ENCODE peak calls at places on chromosomes 2 and 18, in four cellular contexts. U is H1, X is SK-N-SH, Y is K562. A is an unnamed sample.

GRCh38 chr2:71613566-71613952 is 160.2 kb downstream of the DYSF start:
- DNase-seq in U (no peak), X (peak; percentile 12), Y (no peak), A (no peak)

GRCh38 chr18:56298935-56299334 is 339.5 kb downstream of the TXNL1 start:
- DNase-seq in U (no peak), X (no peak), Y (no peak), A (no peak)

GRCh38 chr2:159905901-159906300 is 107.9 kb upstream of the CD302 start:
- DNase-seq in U (no peak), X (no peak), Y (no peak), A (no peak)

GRCh38 chr2:16767789-16768188 is 102.2 kb upstream of the CYRIA start:
- DNase-seq in U (no peak), X (no peak), Y (peak; percentile 32), A (no peak)

GRCh38 chr2:128642801-128643200 is 324.1 kb upstream of the HS6ST1 start:
- DNase-seq in U (no peak), X (no peak), Y (no peak), A (no peak)

GRCh38 chr2:28286678-28287077 is 106.0 kb upstream of the FOSL2 start:
- DNase-seq in U (no peak), X (no peak), Y (no peak), A (no peak)

GRCh38 chr2:105812180-105813044 is 67.7 kb downstream of the NCK2 start:
- DNase-seq in U (no peak), X (peak; percentile 44), Y (peak; percentile 41), A (no peak)

GRCh38 chr2:175371378-175371777 is 189.9 kb upstream of the ATP5MC3 start:
- DNase-seq in U (no peak), X (no peak), Y (no peak), A (no peak)

GRCh38 chr2:240249423-240250149 is 109.1 kb upstream of the OTOS start:
- DNase-seq in U (no peak), X (peak; percentile 16), Y (peak; percentile 54), A (no peak)

GRCh38 chr2:227191367-227191766 is 26.9 kb downstream of the COL4A3 start:
- DNase-seq in U (peak; percentile 21), X (no peak), Y (no peak), A (no peak)

GRCh38 chr2:223270538-223270937 is 218.5 kb downstream of the KCNE4 start:
- DNase-seq in U (no peak), X (no peak), Y (no peak), A (no peak)

GRCh38 chr18:7663305-7664023 is 96.3 kb downstream of the PTPRM start:
- DNase-seq in U (no peak), X (no peak), Y (no peak), A (no peak)

GRCh38 chr2:179875864-179876263 is 14.5 kb upstream of the ZNF385B start:
- DNase-seq in U (no peak), X (no peak), Y (no peak), A (no peak)

GRCh38 chr18:59461171-59461570 is 102.1 kb upstream of the LMAN1 start:
- DNase-seq in U (no peak), X (no peak), Y (no peak), A (no peak)

GRCh38 chr18:34709631-34710429 is at the start of gene DTNA:
- DNase-seq in U (no peak), X (peak; percentile 18), Y (no peak), A (no peak)

GRCh38 chr2:170873035-170873692 is 55.9 kb upstream of the GORASP2 start:
- DNase-seq in U (peak; percentile 44), X (peak; percentile 81), Y (peak; percentile 86), A (peak; percentile 66)

GRCh38 chr18:70468861-70469570 is 180.2 kb downstream of the SOCS6 start:
- DNase-seq in U (no peak), X (no peak), Y (no peak), A (no peak)

GRCh38 chr2:128602038-128602698 is 283.5 kb upstream of the HS6ST1 start:
- DNase-seq in U (no peak), X (no peak), Y (no peak), A (no peak)

GRCh38 chr2:99819766-99820165 is 322.6 kb downstream of the AFF3 start:
- DNase-seq in U (no peak), X (peak; percentile 30), Y (no peak), A (no peak)

GRCh38 chr2:2825516-2826208 is 494.6 kb upstream of the MYT1L start:
- DNase-seq in U (no peak), X (peak; percentile 23), Y (no peak), A (no peak)

GRCh38 chr2:232522014-232522854 is 2.0 kb downstream of the PRSS56 start:
- DNase-seq in U (no peak), X (peak; percentile 96), Y (peak; percentile 80), A (peak; percentile 92)

GRCh38 chr2:73891276-73891901 is 1.4 kb upstream of the ACTG2 start:
- DNase-seq in U (no peak), X (no peak), Y (no peak), A (no peak)

GRCh38 chr2:136141510-136142154 is 23.7 kb upstream of the CXCR4 start:
- DNase-seq in U (no peak), X (peak; percentile 74), Y (no peak), A (no peak)
- TF ChIP-seq TAF1 in U (no peak), X (no peak), Y (no peak), A (no peak)

GRCh38 chr18:80065705-80066104 is 31.5 kb downstream of the RBFA start:
- DNase-seq in U (no peak), X (no peak), Y (no peak), A (no peak)
- TF ChIP-seq POLR2AphosphoS5 in U (no peak), X (no peak), Y (no peak), A (no peak)

DNA sequence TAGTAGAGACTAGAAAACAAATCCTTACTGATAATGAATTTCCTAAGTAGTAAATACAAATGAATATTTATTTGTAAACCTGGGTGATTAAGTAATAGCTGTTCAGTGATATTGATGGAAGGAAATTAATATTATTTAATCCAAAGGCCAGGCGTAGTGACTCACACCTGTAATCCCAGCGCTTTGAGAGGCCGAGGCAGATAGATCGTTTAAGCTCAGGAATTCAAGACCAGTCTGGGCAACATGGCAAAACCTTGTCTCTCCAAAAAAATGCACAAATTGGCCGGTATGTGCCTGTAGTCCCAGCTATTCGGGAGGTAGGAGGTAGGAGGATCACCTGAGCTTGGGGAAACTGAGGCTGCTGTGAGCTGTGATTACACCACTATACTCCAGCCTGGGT is 228.2 kb downstream of the NEDD4L start:
- DNase-seq in U (no peak), X (no peak), Y (no peak), A (no peak)
- TF ChIP-seq TAF1 in U (no peak), X (no peak), Y (no peak), A (no peak)

DNA sequence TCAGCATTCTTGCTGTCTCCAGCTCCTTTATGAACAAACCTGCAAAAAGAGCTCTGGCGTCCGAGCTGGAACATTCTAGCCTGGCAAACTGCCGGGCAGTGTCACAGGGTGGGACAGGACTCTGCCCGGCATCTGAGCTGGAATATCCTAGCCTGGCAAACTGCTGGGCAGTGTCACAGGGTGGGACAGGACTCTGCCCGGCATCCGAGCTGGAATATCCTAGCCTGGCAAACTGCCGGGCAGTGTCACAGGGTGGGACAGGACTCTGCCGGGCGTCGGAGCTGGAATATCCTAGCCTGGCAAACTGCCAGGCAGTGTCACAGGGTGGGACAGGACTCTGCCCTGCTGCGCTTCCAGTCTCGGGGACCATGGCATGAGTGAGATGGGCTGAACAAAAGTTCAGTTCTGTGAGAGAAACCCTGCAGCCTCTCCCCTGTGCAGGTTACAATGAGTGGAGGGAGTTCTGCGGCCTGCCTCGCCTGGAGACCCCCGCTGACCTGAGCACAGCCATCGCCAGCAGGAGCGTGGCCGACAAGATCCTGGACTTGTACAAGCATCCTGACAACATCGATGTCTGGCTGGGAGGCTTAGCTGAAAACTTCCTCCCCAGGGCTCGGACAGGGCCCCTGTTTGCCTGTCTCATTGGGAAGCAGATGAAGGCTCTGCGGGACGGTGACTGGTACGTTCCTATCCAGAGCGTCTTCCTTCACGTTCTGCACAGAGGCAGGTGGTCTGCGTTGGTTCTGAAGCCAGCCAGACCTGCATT is 80.3 kb downstream of the TPO start:
- DNase-seq in U (no peak), X (no peak), Y (no peak), A (no peak)
- TF ChIP-seq POLR2AphosphoS5 in U (no peak), X (no peak), Y (no peak), A (no peak)